ENCODE peak calls at places on chromosomes 7 and 10, in four cellular contexts. B is HepG2, I is GM12878, O is K562. Q is an unnamed sample.
A peak's percentile ranks its signal among the peaks of the same experiment; 100 is the strongest.

GRCh38 chr7:2480071-2480410 is 3.8 kb upstream of the GRIFIN start:
- DNase-seq in B (no peak), O (no peak), I (no peak), Q (no peak)

GRCh38 chr7:36875794-36876193 is 151.5 kb upstream of the AOAH start:
- DNase-seq in B (no peak), O (no peak), I (no peak), Q (no peak)

GRCh38 chr10:92880233-92880861 is 32.0 kb downstream of the EXOC6 start:
- DNase-seq in B (peak; percentile 54), O (peak; percentile 14), I (no peak), Q (no peak)

GRCh38 chr10:91796332-91797076 is 1.7 kb upstream of the TNKS2 start:
- DNase-seq in I (peak; percentile 64), O (peak; percentile 35), B (peak; percentile 4), Q (peak; percentile 64)

GRCh38 chr10:77493239-77493806 is 144.3 kb downstream of the KCNMA1 start:
- DNase-seq in B (no peak), I (no peak), O (no peak), Q (no peak)

GRCh38 chr10:123573236-123574147 is 92.7 kb upstream of the GPR26 start:
- DNase-seq in B (peak; percentile 36), I (no peak), O (peak; percentile 63), Q (peak; percentile 92)

GRCh38 chr10:132482090-132482489 is 55.5 kb upstream of the INPP5A start:
- DNase-seq in O (no peak), B (peak; percentile 44), I (no peak), Q (no peak)

GRCh38 chr10:79266543-79267312 is 80.5 kb upstream of the PPIF start:
- DNase-seq in B (no peak), I (peak; percentile 81), O (no peak), Q (no peak)

GRCh38 chr7:135385209-135385608 is 124.7 kb downstream of the CNOT4 start:
- DNase-seq in O (peak; percentile 47), B (no peak), I (no peak), Q (no peak)

GRCh38 chr10:133088524-133089460 is 1.1 kb downstream of the ADGRA1 start:
- DNase-seq in O (no peak), I (no peak), B (peak; percentile 8), Q (no peak)

GRCh38 chr10:31171402-31172120 is 139.9 kb upstream of the ZNF438 start:
- DNase-seq in O (no peak), B (no peak), I (no peak), Q (no peak)

GRCh38 chr10:110834622-110835219 is 37.0 kb upstream of the PDCD4 start:
- DNase-seq in I (no peak), B (peak; percentile 50), O (peak; percentile 31), Q (no peak)

GRCh38 chr10:63553031-63553430 is 31.8 kb downstream of the REEP3 start:
- DNase-seq in B (no peak), I (no peak), O (no peak), Q (no peak)

GRCh38 chr10:15865304-15865703 is 5.0 kb upstream of the MINDY3 start:
- DNase-seq in I (no peak), B (no peak), O (no peak), Q (no peak)

GRCh38 chr7:155356323-155357105 is 58.8 kb downstream of the INSIG1 start:
- DNase-seq in O (peak; percentile 52), I (no peak), B (peak; percentile 7), Q (peak; percentile 61)

GRCh38 chr10:111199587-111199986 is 122.8 kb downstream of the ADRA2A start:
- DNase-seq in O (no peak), B (no peak), I (no peak), Q (no peak)

GRCh38 chr7:157676456-157677255 is 339.9 kb downstream of the DNAJB6 start:
- DNase-seq in O (no peak), I (no peak), B (no peak), Q (no peak)

GRCh38 chr10:121260383-121260782 is 337.9 kb downstream of the FGFR2 start:
- DNase-seq in O (no peak), I (no peak), B (no peak), Q (no peak)

GRCh38 chr7:133857376-133858119 is 269.6 kb upstream of the LRGUK start:
- DNase-seq in B (no peak), O (no peak), I (no peak), Q (no peak)

GRCh38 chr7:102404005-102404861 is 8.1 kb downstream of the PRKRIP1 start:
- DNase-seq in I (no peak), O (peak; percentile 82), B (peak; percentile 64), Q (peak; percentile 53)

GRCh38 chr7:12570529-12571461 is at the start of gene SCIN:
- DNase-seq in I (no peak), B (no peak), O (no peak), Q (peak; percentile 55)

GRCh38 chr10:65194131-65194530 is 1672.9 kb downstream of the REEP3 start:
- DNase-seq in I (no peak), O (no peak), B (no peak), Q (no peak)

GRCh38 chr7:38628630-38629385 is 2.4 kb downstream of the AMPH start:
- DNase-seq in B (no peak), I (no peak), O (no peak), Q (no peak)

GRCh38 chr10:100568937-100569336 is 33.2 kb downstream of the HIF1AN start:
- DNase-seq in B (no peak), O (no peak), I (no peak), Q (no peak)

GRCh38 chr10:72790216-72790990 is 98.5 kb downstream of the MCU start:
- DNase-seq in B (no peak), O (no peak), I (no peak), Q (no peak)

GRCh38 chr7:151351027-151351426 is 9.4 kb downstream of the NUB1 start:
- DNase-seq in O (peak; percentile 57), B (no peak), I (no peak), Q (peak; percentile 75)

GRCh38 chr10:114042895-114043531 is 653 bp upstream of the ADRB1 start:
- DNase-seq in O (no peak), I (no peak), B (no peak), Q (peak; percentile 64)

GRCh38 chr7:4751398-4751947 is 23.9 kb upstream of the AP5Z1 start:
- DNase-seq in O (no peak), B (no peak), I (no peak), Q (no peak)

GRCh38 chr7:20152511-20152910 is 64.7 kb downstream of the MACC1 start:
- DNase-seq in B (no peak), I (no peak), O (no peak), Q (no peak)

GRCh38 chr7:141355057-141355456 is 196.2 kb upstream of the AGK start:
- DNase-seq in O (no peak), I (no peak), B (no peak), Q (no peak)

GRCh38 chr7:144057954-144058353 is 9.2 kb downstream of the OR2A5 start:
- DNase-seq in I (no peak), O (no peak), B (peak; percentile 10), Q (no peak)

GRCh38 chr7:138116892-138117291 is 40.6 kb downstream of the AKR1D1 start:
- DNase-seq in I (no peak), O (no peak), B (peak; percentile 78), Q (no peak)

GRCh38 chr10:73809061-73809818 is 2.2 kb downstream of the NDST2 start:
- DNase-seq in B (no peak), O (no peak), I (no peak), Q (no peak)

GRCh38 chr10:73813333-73813732 is 1.9 kb upstream of the NDST2 start:
- DNase-seq in B (no peak), O (no peak), I (no peak), Q (no peak)

GRCh38 chr10:73812662-73813061 is 1.3 kb upstream of the NDST2 start:
- DNase-seq in B (no peak), I (no peak), O (no peak), Q (peak; percentile 31)

GRCh38 chr10:73810358-73810734 is 1.1 kb downstream of the NDST2 start:
- DNase-seq in I (no peak), O (no peak), B (no peak), Q (no peak)

DNA sequence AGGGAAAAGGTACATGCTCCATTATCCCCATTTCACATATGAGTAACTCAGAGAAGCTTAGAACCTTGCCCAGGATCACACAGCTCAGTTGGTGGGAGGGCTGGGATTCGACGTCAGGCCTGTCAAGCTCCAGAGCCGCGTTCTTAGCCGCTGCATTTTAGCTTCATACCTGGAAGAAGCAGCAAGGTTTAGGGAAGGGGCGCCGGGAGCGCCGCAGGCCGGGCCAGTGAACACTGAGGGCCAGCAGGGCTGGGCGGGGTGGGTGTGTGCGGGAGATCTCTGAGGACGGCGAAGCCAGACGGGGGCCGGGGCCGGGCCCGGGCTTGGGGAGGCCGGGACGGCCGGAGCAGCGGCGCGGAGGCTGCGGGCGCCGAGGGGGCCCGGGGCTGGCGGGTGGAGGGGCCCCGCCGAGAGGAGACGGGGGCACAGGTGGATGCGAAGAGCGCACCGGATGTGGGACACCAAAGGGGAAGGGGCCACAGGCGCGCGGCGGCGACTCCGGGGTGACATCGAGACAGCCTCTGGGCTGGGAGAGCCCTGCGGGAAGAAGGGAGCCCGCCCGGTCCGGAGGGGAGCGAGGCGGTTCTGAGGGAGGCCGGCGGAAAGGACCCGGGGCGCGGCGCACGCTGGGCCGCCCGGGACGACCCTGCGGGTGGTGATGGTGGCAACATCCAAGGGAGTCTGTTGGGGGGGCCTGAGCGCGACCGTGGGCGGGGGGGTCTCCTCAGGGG is 498 bp downstream of the NDST2 start:
- DNase-seq in O (peak; percentile 71), B (no peak), I (no peak), Q (peak; percentile 63)
- TF ChIP-seq CREB1 in O (no peak), B (no peak), I (no peak), Q (no peak)

GRCh38 chr7:149879271-149879711 is 5.5 kb downstream of the ATP6V0E2 start:
- DNase-seq in O (no peak), I (no peak), B (no peak), Q (no peak)
- TF ChIP-seq NR2C2 in O (no peak), I (no peak), B (no peak), Q (no peak)

GRCh38 chr7:100373261-100373831 is at the start of gene PILRA:
- DNase-seq in B (no peak), O (no peak), I (no peak), Q (no peak)
- TF ChIP-seq SP1 in B (no peak), O (no peak), I (no peak), Q (no peak)

GRCh38 chr7:76048668-76048988 is 722 bp downstream of the MDH2 start:
- DNase-seq in I (no peak), O (peak; percentile 69), B (no peak), Q (peak; percentile 34)

GRCh38 chr7:76044375-76044774 is 3.4 kb downstream of the STYXL1 start:
- DNase-seq in O (no peak), B (no peak), I (no peak), Q (no peak)

GRCh38 chr7:76049295-76049694 is 1.4 kb downstream of the MDH2 start:
- DNase-seq in O (peak; percentile 37), I (no peak), B (no peak), Q (no peak)

GRCh38 chr7:76047811-76048667 is at the start of the genes MDH2 and STYXL1:
- DNase-seq in B (peak; percentile 95), I (peak; percentile 82), O (peak; percentile 97), Q (peak; percentile 94)

GRCh38 chr7:76047305-76047810 is 442 bp downstream of the STYXL1 start:
- DNase-seq in O (no peak), I (no peak), B (no peak), Q (no peak)
- TF ChIP-seq CREB1 in O (no peak), I (no peak), B (no peak), Q (no peak)

Q was measured in WTC11.